ENCODE peak calls at places on chromosomes 11 and 22, in seven cellular contexts. S is transverse colon, I is endothelial cell of umbilical vein, B is suprapubic skin, L is esophagus muscularis mucosa, E is HCT116, F is spleen. R is an unnamed sample. For H3K4me1, the result is how much of the 10 kb centered on the place peaks cover.

GRCh38 chr11:72752088-72752914 is at the start of gene ARAP1:
- DNase-seq in S (peak), I (peak), B (peak), L (no peak), E (peak), F (peak), R (peak)

GRCh38 chr11:75303544-75304224 is 47.8 kb downstream of the ARRB1 start:
- DNase-seq in S (no peak), I (no peak), B (no peak), L (no peak), E (no peak), F (no peak), R (peak)

GRCh38 chr22:22487059-22487458 is 21.5 kb downstream of the ZNF280B start:
- DNase-seq in S (no peak), I (no peak), B (no peak), L (no peak), E (no peak), F (no peak), R (no peak)

GRCh38 chr11:9057032-9057431 is 34.4 kb downstream of the SCUBE2 start:
- DNase-seq in S (no peak), I (peak), B (no peak), L (no peak), E (no peak), F (no peak), R (no peak)

GRCh38 chr11:32586576-32587190 is 3.1 kb downstream of the EIF3M start:
- DNase-seq in S (no peak), I (peak), B (no peak), L (no peak), E (peak), F (no peak), R (no peak)

GRCh38 chr11:7577226-7577882 is 63.6 kb downstream of the PPFIBP2 start:
- DNase-seq in S (peak), I (no peak), B (peak), L (no peak), E (no peak), F (no peak), R (peak)

GRCh38 chr11:125348141-125348651 is 147.9 kb downstream of the FEZ1 start:
- DNase-seq in S (no peak), I (no peak), B (no peak), L (no peak), E (no peak), F (peak), R (no peak)

GRCh38 chr11:72091292-72091691 is 10.6 kb downstream of the LRRC51 start:
- DNase-seq in S (peak), I (peak), B (peak), L (no peak), E (no peak), F (peak), R (peak)

GRCh38 chr22:29325785-29326315 is 10.4 kb upstream of the RASL10A start:
- DNase-seq in S (no peak), I (no peak), B (no peak), L (no peak), E (no peak), F (no peak), R (no peak)

GRCh38 chr22:27231266-27231665 is 570.3 kb downstream of the MN1 start:
- DNase-seq in S (no peak), I (no peak), B (no peak), L (no peak), E (no peak), F (no peak), R (no peak)

GRCh38 chr11:12842933-12843636 is 166.0 kb upstream of the RASSF10 start:
- DNase-seq in S (no peak), I (peak), B (no peak), L (no peak), E (no peak), F (no peak), R (no peak)

GRCh38 chr11:71465054-71465453 is 12.1 kb downstream of the NADSYN1 start:
- DNase-seq in S (no peak), I (no peak), B (no peak), L (no peak), E (no peak), F (peak), R (no peak)

GRCh38 chr11:38060930-38061329 is 1462.9 kb upstream of the RAG2 start:
- DNase-seq in S (no peak), I (peak), B (no peak), L (no peak), E (no peak), F (no peak), R (no peak)
- H3K4me1 ChIP-seq in S (under half), I (under half), B (under half), L (under half), E (under half), F (under half), R (under half)

GRCh38 chr11:122852071-122852831 is 14.0 kb downstream of the CRTAM start:
- DNase-seq in S (no peak), I (no peak), B (no peak), L (no peak), E (no peak), F (no peak), R (no peak)

GRCh38 chr11:122847437-122847836 is 9.1 kb downstream of the CRTAM start:
- DNase-seq in S (no peak), I (no peak), B (no peak), L (no peak), E (no peak), F (no peak), R (no peak)

GRCh38 chr11:122851366-122852011 is 13.2 kb downstream of the CRTAM start:
- DNase-seq in S (no peak), I (no peak), B (no peak), L (peak), E (no peak), F (no peak), R (no peak)

GRCh38 chr11:122853261-122853660 is 15.0 kb downstream of the CRTAM start:
- DNase-seq in S (no peak), I (no peak), B (no peak), L (no peak), E (no peak), F (no peak), R (no peak)

DNA sequence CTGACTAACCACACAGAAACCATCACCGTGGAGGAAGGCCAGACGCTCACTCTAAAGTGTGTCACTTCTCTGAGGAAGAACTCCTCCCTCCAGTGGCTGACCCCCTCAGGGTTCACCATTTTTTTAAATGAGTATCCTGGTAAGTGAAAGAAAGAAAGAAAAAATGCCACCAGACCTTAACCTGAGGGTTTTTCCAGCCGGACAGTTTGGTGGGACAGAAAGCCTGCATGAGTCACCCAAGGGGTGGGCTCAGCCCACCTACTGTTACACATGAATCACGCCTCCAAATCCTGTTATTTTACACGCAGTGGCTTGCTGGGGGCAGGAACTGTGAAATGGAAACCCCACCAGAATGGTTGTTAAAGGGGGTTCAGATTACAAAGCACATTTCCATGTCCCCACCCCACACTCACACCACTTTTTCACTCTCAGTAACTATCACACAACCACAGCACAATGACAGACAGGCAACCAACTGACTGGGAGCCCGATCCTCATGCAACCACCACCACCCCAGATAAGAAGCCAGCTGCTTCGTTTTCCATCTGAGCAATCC is 11.9 kb downstream of the CRTAM start:
- DNase-seq in S (no peak), I (no peak), B (no peak), L (peak), E (no peak), F (no peak), R (no peak)
- TF ChIP-seq CTCF in S (no peak), I (no peak), B (no peak), L (no peak), E (no peak), F (no peak), R (no peak)

GRCh38 chr11:94785509-94785908 is 17.4 kb downstream of the AMOTL1 start:
- DNase-seq in S (no peak), I (peak), B (no peak), L (no peak), E (no peak), F (no peak), R (no peak)
- TF ChIP-seq POLR2AphosphoS5 in S (no peak), I (no peak), B (no peak), L (no peak), E (no peak), F (no peak), R (no peak)

GRCh38 chr11:87460842-87461637 is 423.3 kb downstream of the TMEM135 start:
- DNase-seq in S (no peak), I (no peak), B (no peak), L (peak), E (no peak), F (no peak), R (no peak)
- H3K4me1 ChIP-seq in S (under half), I (under half), B (under half), L (under half), E (under half), F (under half), R (under half)